ENCODE peak calls at places on chromosome 10, in nine cellular contexts. T, O, Y, D, L, Z, U, V and I are unnamed samples.

GRCh38 chr10:129621062-129621461 is 154.0 kb downstream of the MGMT start:
- DNase-seq in T (no peak), O (no peak), Y (no peak), D (no peak), L (no peak), Z (no peak), U (no peak), V (no peak), I (no peak)

GRCh38 chr10:79024716-79025112 is 44.1 kb upstream of the ZMIZ1 start:
- DNase-seq in T (no peak), O (peak), Y (no peak), D (no peak), L (no peak), Z (peak), U (no peak), V (no peak), I (no peak)

GRCh38 chr10:59678884-59679301 is 30.8 kb downstream of the SLC16A9 start:
- DNase-seq in T (no peak), O (no peak), Y (peak), D (no peak), L (no peak), Z (no peak), U (peak), V (no peak), I (no peak)

GRCh38 chr10:112082134-112082533 is 101.4 kb downstream of the GPAM start:
- DNase-seq in T (no peak), O (peak), Y (no peak), D (no peak), L (no peak), Z (peak), U (no peak), V (no peak), I (no peak)

GRCh38 chr10:103784723-103785418 is 70.5 kb downstream of the SH3PXD2A start:
- DNase-seq in T (no peak), O (no peak), Y (no peak), D (no peak), L (no peak), Z (peak), U (no peak), V (no peak), I (no peak)

GRCh38 chr10:124035928-124036558 is 57.4 kb downstream of the CHST15 start:
- DNase-seq in T (peak), O (peak), Y (no peak), D (no peak), L (no peak), Z (peak), U (no peak), V (no peak), I (no peak)

GRCh38 chr10:74255800-74256422 is 104.9 kb downstream of the ADK start:
- DNase-seq in T (no peak), O (peak), Y (no peak), D (no peak), L (no peak), Z (no peak), U (no peak), V (peak), I (no peak)

GRCh38 chr10:36114141-36114540 is 472.0 kb upstream of the FZD8 start:
- DNase-seq in T (no peak), O (no peak), Y (no peak), D (no peak), L (no peak), Z (no peak), U (peak), V (no peak), I (no peak)

GRCh38 chr10:66837990-66838389 is 87.8 kb upstream of the LRRTM3 start:
- DNase-seq in T (no peak), O (peak), Y (peak), D (no peak), L (no peak), Z (no peak), U (no peak), V (peak), I (no peak)

GRCh38 chr10:60446855-60447254 is 57.2 kb upstream of the ANK3 start:
- DNase-seq in T (no peak), O (no peak), Y (peak), D (no peak), L (peak), Z (no peak), U (no peak), V (no peak), I (no peak)

GRCh38 chr10:69360485-69361302 is 56.0 kb downstream of the TACR2 start:
- DNase-seq in T (no peak), O (no peak), Y (peak), D (no peak), L (no peak), Z (no peak), U (peak), V (peak), I (peak)

GRCh38 chr10:68790476-68790875 is 36.9 kb upstream of the STOX1 start:
- DNase-seq in T (no peak), O (no peak), Y (no peak), D (no peak), L (no peak), Z (no peak), U (no peak), V (no peak), I (no peak)

GRCh38 chr10:125264752-125265578 is 104.6 kb upstream of the CTBP2 start:
- DNase-seq in T (no peak), O (peak), Y (no peak), D (no peak), L (no peak), Z (no peak), U (peak), V (no peak), I (no peak)

GRCh38 chr10:131546086-131546810 is 234.7 kb upstream of the TCERG1L start:
- DNase-seq in T (no peak), O (no peak), Y (no peak), D (no peak), L (no peak), Z (no peak), U (no peak), V (no peak), I (no peak)

GRCh38 chr10:124672181-124672638 is 72.0 kb downstream of the FAM53B start:
- DNase-seq in T (no peak), O (no peak), Y (no peak), D (no peak), L (no peak), Z (no peak), U (no peak), V (no peak), I (no peak)

GRCh38 chr10:58820386-58820785 is 307.7 kb downstream of the BICC1 start:
- DNase-seq in T (no peak), O (no peak), Y (no peak), D (no peak), L (no peak), Z (no peak), U (no peak), V (no peak), I (no peak)